ENCODE peak calls at places on chromosomes 5 and 9, in seven cellular contexts. One of them, this sample, is unnamed.

GRCh38 chr5:132272341-132273210 is 15.1 kb downstream of the PDLIM4 start:
- DNase-seq in neuronal stem cell: peak; percentile 75
- DNase-seq in transverse colon: peak; percentile 73
- DNase-seq in neural progenitor cell: peak; percentile 65
- DNase-seq in Peyer's patch: peak; percentile 50
- DNase-seq in tibial nerve: peak; percentile 73
- DNase-seq in H9: peak; percentile 83
- DNase-seq in this sample: peak; percentile 83

GRCh38 chr5:65779643-65780042 is 57.6 kb downstream of the NLN start:
- DNase-seq in neuronal stem cell: no peak
- DNase-seq in transverse colon: no peak
- DNase-seq in neural progenitor cell: no peak
- DNase-seq in Peyer's patch: no peak
- DNase-seq in tibial nerve: no peak
- DNase-seq in H9: no peak
- DNase-seq in this sample: no peak

GRCh38 chr5:56358703-56359428 is 125.7 kb upstream of the ANKRD55 start:
- DNase-seq in neuronal stem cell: no peak
- DNase-seq in transverse colon: no peak
- DNase-seq in neural progenitor cell: no peak
- DNase-seq in Peyer's patch: no peak
- DNase-seq in tibial nerve: peak; percentile 26
- DNase-seq in H9: no peak
- DNase-seq in this sample: peak; percentile 47

GRCh38 chr9:122742003-122742402 is at the start of gene OR1L6:
- DNase-seq in neuronal stem cell: no peak
- DNase-seq in transverse colon: no peak
- DNase-seq in neural progenitor cell: no peak
- DNase-seq in Peyer's patch: no peak
- DNase-seq in tibial nerve: no peak
- DNase-seq in H9: no peak
- DNase-seq in this sample: no peak

GRCh38 chr5:147534172-147534951 is 24.5 kb upstream of the DPYSL3 start:
- DNase-seq in neuronal stem cell: no peak
- DNase-seq in transverse colon: no peak
- DNase-seq in neural progenitor cell: no peak
- DNase-seq in Peyer's patch: no peak
- DNase-seq in tibial nerve: no peak
- DNase-seq in H9: no peak
- DNase-seq in this sample: no peak

GRCh38 chr5:72507360-72508238 is at the start of gene ZNF366:
- DNase-seq in neuronal stem cell: no peak
- DNase-seq in transverse colon: no peak
- DNase-seq in neural progenitor cell: peak; percentile 14
- DNase-seq in Peyer's patch: no peak
- DNase-seq in tibial nerve: no peak
- DNase-seq in H9: no peak
- DNase-seq in this sample: no peak

GRCh38 chr9:87464110-87464991 is 33.3 kb upstream of the DAPK1 start:
- DNase-seq in neuronal stem cell: no peak
- DNase-seq in transverse colon: no peak
- DNase-seq in neural progenitor cell: no peak
- DNase-seq in Peyer's patch: no peak
- DNase-seq in tibial nerve: peak; percentile 15
- DNase-seq in H9: no peak
- DNase-seq in this sample: no peak

GRCh38 chr9:136808781-136809158 is 1.0 kb downstream of the RABL6 start:
- DNase-seq in neuronal stem cell: no peak
- DNase-seq in transverse colon: no peak
- DNase-seq in neural progenitor cell: peak; percentile 43
- DNase-seq in Peyer's patch: no peak
- DNase-seq in tibial nerve: no peak
- DNase-seq in H9: no peak
- DNase-seq in this sample: no peak

GRCh38 chr5:162160401-162160800 is 92.8 kb downstream of the GABRG2 start:
- DNase-seq in neuronal stem cell: no peak
- DNase-seq in transverse colon: no peak
- DNase-seq in neural progenitor cell: no peak
- DNase-seq in Peyer's patch: no peak
- DNase-seq in tibial nerve: no peak
- DNase-seq in H9: no peak
- DNase-seq in this sample: no peak

GRCh38 chr5:132474881-132475511 is 15.6 kb downstream of the IRF1 start:
- DNase-seq in neuronal stem cell: no peak
- DNase-seq in transverse colon: peak; percentile 9
- DNase-seq in neural progenitor cell: no peak
- DNase-seq in Peyer's patch: no peak
- DNase-seq in tibial nerve: no peak
- DNase-seq in H9: peak; percentile 67
- DNase-seq in this sample: no peak

GRCh38 chr9:134403682-134404301 is 77.5 kb downstream of the RXRA start:
- DNase-seq in neuronal stem cell: no peak
- DNase-seq in transverse colon: peak; percentile 66
- DNase-seq in neural progenitor cell: no peak
- DNase-seq in Peyer's patch: peak; percentile 55
- DNase-seq in tibial nerve: peak; percentile 80
- DNase-seq in H9: no peak
- DNase-seq in this sample: peak; percentile 96

GRCh38 chr9:76637426-76637825 is 126.8 kb upstream of the PCA3 start:
- DNase-seq in neuronal stem cell: no peak
- DNase-seq in transverse colon: no peak
- DNase-seq in neural progenitor cell: no peak
- DNase-seq in Peyer's patch: no peak
- DNase-seq in tibial nerve: no peak
- DNase-seq in H9: no peak
- DNase-seq in this sample: no peak

GRCh38 chr5:75640826-75641225 is 29.6 kb downstream of the ANKDD1B start:
- DNase-seq in neuronal stem cell: no peak
- DNase-seq in transverse colon: no peak
- DNase-seq in neural progenitor cell: no peak
- DNase-seq in Peyer's patch: no peak
- DNase-seq in tibial nerve: no peak
- DNase-seq in H9: no peak
- DNase-seq in this sample: no peak

GRCh38 chr5:122126177-122126701 is 3.1 kb upstream of the ZNF474 start:
- DNase-seq in neuronal stem cell: no peak
- DNase-seq in transverse colon: no peak
- DNase-seq in neural progenitor cell: no peak
- DNase-seq in Peyer's patch: no peak
- DNase-seq in tibial nerve: no peak
- DNase-seq in H9: no peak
- DNase-seq in this sample: no peak

GRCh38 chr9:133728856-133729645 is 9.1 kb downstream of the SARDH start:
- DNase-seq in neuronal stem cell: no peak
- DNase-seq in transverse colon: no peak
- DNase-seq in neural progenitor cell: peak; percentile 0
- DNase-seq in Peyer's patch: no peak
- DNase-seq in tibial nerve: no peak
- DNase-seq in H9: no peak
- DNase-seq in this sample: no peak

GRCh38 chr5:54243483-54244080 is 66.8 kb downstream of the ARL15 start:
- DNase-seq in neuronal stem cell: peak; percentile 27
- DNase-seq in transverse colon: peak; percentile 28
- DNase-seq in neural progenitor cell: peak; percentile 58
- DNase-seq in Peyer's patch: no peak
- DNase-seq in tibial nerve: peak; percentile 59
- DNase-seq in H9: no peak
- DNase-seq in this sample: no peak

GRCh38 chr9:137071282-137071681 is 925 bp upstream of the SAPCD2 start:
- DNase-seq in neuronal stem cell: no peak
- DNase-seq in transverse colon: peak; percentile 7
- DNase-seq in neural progenitor cell: no peak
- DNase-seq in Peyer's patch: no peak
- DNase-seq in tibial nerve: no peak
- DNase-seq in H9: no peak
- DNase-seq in this sample: no peak

GRCh38 chr9:124258765-124259272 is 1.1 kb downstream of the NEK6 start:
- DNase-seq in neuronal stem cell: no peak
- DNase-seq in transverse colon: peak; percentile 37
- DNase-seq in neural progenitor cell: peak; percentile 61
- DNase-seq in Peyer's patch: no peak
- DNase-seq in tibial nerve: no peak
- DNase-seq in H9: peak; percentile 55
- DNase-seq in this sample: no peak

GRCh38 chr5:27592231-27592630 is 553.8 kb upstream of the CDH9 start:
- DNase-seq in neuronal stem cell: no peak
- DNase-seq in transverse colon: no peak
- DNase-seq in neural progenitor cell: no peak
- DNase-seq in Peyer's patch: no peak
- DNase-seq in tibial nerve: no peak
- DNase-seq in H9: no peak
- DNase-seq in this sample: no peak

GRCh38 chr9:126392662-126393383 is 66.2 kb downstream of the MVB12B start:
- DNase-seq in neuronal stem cell: no peak
- DNase-seq in transverse colon: no peak
- DNase-seq in neural progenitor cell: no peak
- DNase-seq in Peyer's patch: no peak
- DNase-seq in tibial nerve: peak; percentile 30
- DNase-seq in H9: no peak
- DNase-seq in this sample: no peak

GRCh38 chr9:130072515-130073235 is 19.0 kb downstream of the GPR107 start:
- DNase-seq in neuronal stem cell: no peak
- DNase-seq in transverse colon: no peak
- DNase-seq in neural progenitor cell: no peak
- DNase-seq in Peyer's patch: no peak
- DNase-seq in tibial nerve: no peak
- DNase-seq in H9: no peak
- DNase-seq in this sample: no peak
- H3K4me1 ChIP-seq in neuronal stem cell: no peaks in the 10 kb centered on the region
- H3K4me1 ChIP-seq in transverse colon: peaks cover 18% of the 10 kb centered on the region
- H3K4me1 ChIP-seq in neural progenitor cell: no peaks in the 10 kb centered on the region
- H3K4me1 ChIP-seq in Peyer's patch: no peaks in the 10 kb centered on the region
- H3K4me1 ChIP-seq in tibial nerve: no peaks in the 10 kb centered on the region
- H3K4me1 ChIP-seq in H9: no peaks in the 10 kb centered on the region
- H3K4me1 ChIP-seq in this sample: peaks cover 12% of the 10 kb centered on the region

GRCh38 chr5:61429906-61430305 is 97.8 kb downstream of the ZSWIM6 start:
- DNase-seq in neuronal stem cell: no peak
- DNase-seq in transverse colon: no peak
- DNase-seq in neural progenitor cell: no peak
- DNase-seq in Peyer's patch: no peak
- DNase-seq in tibial nerve: no peak
- DNase-seq in H9: no peak
- DNase-seq in this sample: no peak

GRCh38 chr5:61423487-61424157 is 91.6 kb downstream of the ZSWIM6 start:
- DNase-seq in neuronal stem cell: no peak
- DNase-seq in transverse colon: no peak
- DNase-seq in neural progenitor cell: peak; percentile 23
- DNase-seq in Peyer's patch: no peak
- DNase-seq in tibial nerve: no peak
- DNase-seq in H9: no peak
- DNase-seq in this sample: no peak

GRCh38 chr5:61425918-61426317 is 93.9 kb downstream of the ZSWIM6 start:
- DNase-seq in neuronal stem cell: no peak
- DNase-seq in transverse colon: no peak
- DNase-seq in neural progenitor cell: no peak
- DNase-seq in Peyer's patch: no peak
- DNase-seq in tibial nerve: no peak
- DNase-seq in H9: no peak
- DNase-seq in this sample: no peak
- H3K27ac ChIP-seq in neuronal stem cell: no peak overlapping the region
- H3K27ac ChIP-seq in transverse colon: no peak overlapping the region
- H3K27ac ChIP-seq in neural progenitor cell: no peak overlapping the region
- H3K27ac ChIP-seq in Peyer's patch: no peak overlapping the region
- H3K27ac ChIP-seq in tibial nerve: no peak overlapping the region
- H3K27ac ChIP-seq in H9: no peak overlapping the region
- H3K27ac ChIP-seq in this sample: no peak overlapping the region

DNA sequence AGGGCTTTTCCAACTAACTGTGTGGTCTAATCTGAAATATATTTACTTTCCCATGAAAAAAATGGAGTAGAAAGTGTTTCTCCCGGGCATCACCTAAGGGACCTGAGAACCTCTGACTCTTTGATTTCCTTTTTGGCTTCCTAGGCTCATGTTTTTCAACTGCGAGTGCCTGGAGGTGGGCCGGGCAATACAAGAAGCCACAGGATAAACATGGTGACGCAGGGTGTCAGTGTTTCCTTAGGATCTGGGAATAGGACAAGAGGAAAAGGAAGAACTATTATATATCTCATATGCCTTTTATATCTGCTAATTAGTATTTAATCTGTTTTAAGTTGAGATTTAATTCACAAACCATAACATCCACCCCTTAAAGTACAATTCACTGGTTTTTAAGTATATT is 11.4 kb upstream of the LECT2 start:
- DNase-seq in neuronal stem cell: no peak
- DNase-seq in transverse colon: no peak
- DNase-seq in neural progenitor cell: no peak
- DNase-seq in Peyer's patch: no peak
- DNase-seq in tibial nerve: no peak
- DNase-seq in H9: no peak
- DNase-seq in this sample: no peak
- H3K4me1 ChIP-seq in neuronal stem cell: no peaks in the 10 kb centered on the region
- H3K4me1 ChIP-seq in transverse colon: no peaks in the 10 kb centered on the region
- H3K4me1 ChIP-seq in neural progenitor cell: no peaks in the 10 kb centered on the region
- H3K4me1 ChIP-seq in Peyer's patch: no peaks in the 10 kb centered on the region
- H3K4me1 ChIP-seq in tibial nerve: no peaks in the 10 kb centered on the region
- H3K4me1 ChIP-seq in H9: no peaks in the 10 kb centered on the region
- H3K4me1 ChIP-seq in this sample: peaks cover 1% of the 10 kb centered on the region

DNA sequence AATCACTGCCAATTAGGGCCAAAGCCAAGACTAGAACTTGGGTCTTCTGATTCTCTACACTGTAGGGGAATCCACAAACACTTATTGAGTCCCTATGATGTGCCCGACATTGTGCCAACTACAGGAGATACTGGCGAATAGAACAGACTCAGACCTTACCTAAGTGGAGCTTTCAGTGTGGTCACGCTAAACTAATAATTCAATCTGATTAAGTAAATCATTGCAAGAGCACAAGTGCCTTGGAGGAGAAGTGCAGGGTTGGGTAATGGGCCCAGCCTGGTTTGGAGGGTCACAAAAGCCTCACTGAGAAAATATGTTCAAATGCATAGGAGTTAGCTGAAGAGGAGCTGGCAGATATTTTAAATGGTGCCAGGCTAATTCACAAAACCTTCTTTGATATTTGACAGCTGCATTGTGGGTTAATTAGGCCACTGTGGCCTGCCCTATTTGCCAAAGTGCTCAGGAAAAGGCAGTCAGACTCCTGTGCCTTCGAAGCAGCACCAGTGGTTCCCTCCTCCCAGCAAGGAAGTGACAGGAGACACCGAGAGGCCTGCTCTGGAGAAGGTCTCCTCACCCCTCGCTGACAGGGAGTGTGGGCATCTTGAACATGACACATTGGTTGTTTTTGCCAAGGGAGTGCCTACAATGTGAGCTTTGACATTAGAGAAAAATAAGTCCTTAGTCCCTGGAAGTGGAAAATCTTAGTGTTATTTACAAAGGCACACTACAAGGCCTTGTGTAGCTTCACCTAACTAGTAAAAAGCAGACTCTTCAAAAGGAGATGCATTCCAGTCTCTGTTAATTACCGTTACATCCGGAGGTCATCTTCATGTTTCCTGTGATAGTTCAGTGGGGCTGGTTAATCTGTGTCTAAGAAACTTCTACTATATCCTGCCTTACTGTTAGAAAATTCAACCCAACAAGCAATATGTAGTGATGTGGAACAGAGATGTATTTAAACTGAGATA is 24.1 kb upstream of the TRAF1 start:
- DNase-seq in neuronal stem cell: no peak
- DNase-seq in transverse colon: no peak
- DNase-seq in neural progenitor cell: no peak
- DNase-seq in Peyer's patch: no peak
- DNase-seq in tibial nerve: no peak
- DNase-seq in H9: no peak
- DNase-seq in this sample: no peak
- H3K27ac ChIP-seq in neuronal stem cell: no peak overlapping the region
- H3K27ac ChIP-seq in transverse colon: no peak overlapping the region
- H3K27ac ChIP-seq in neural progenitor cell: no peak overlapping the region
- H3K27ac ChIP-seq in Peyer's patch: peak overlapping the region; percentile 25
- H3K27ac ChIP-seq in tibial nerve: no peak overlapping the region
- H3K27ac ChIP-seq in H9: no peak overlapping the region
- H3K27ac ChIP-seq in this sample: no peak overlapping the region